ENCODE peak calls at places on chromosomes 13 and 19, in four cellular contexts. K, S, J and R are unnamed samples.

GRCh38 chr19:35334064-35334753 is 5.2 kb downstream of the CD22 start:
- DNase-seq in J (no peak), S (no peak), K (no peak), R (no peak)

GRCh38 chr13:28529836-28530235 is 34.9 kb upstream of the FLT1 start:
- DNase-seq in K (no peak), J (no peak), S (no peak), R (no peak)

GRCh38 chr19:13195678-13196077 is 45.5 kb downstream of the IER2 start:
- DNase-seq in S (no peak), K (peak; percentile 87), J (no peak), R (no peak)

GRCh38 chr19:5193192-5193591 is 147.4 kb downstream of the PTPRS start:
- DNase-seq in K (no peak), J (no peak), S (no peak), R (no peak)

GRCh38 chr19:39112338-39112890 is 13.2 kb upstream of the PAK4 start:
- DNase-seq in S (no peak), K (peak; percentile 69), J (peak; percentile 99), R (no peak)

GRCh38 chr19:40811478-40812341 is 12.7 kb downstream of the EGLN2 start:
- DNase-seq in S (no peak), K (no peak), J (no peak), R (no peak)

GRCh38 chr13:50015263-50015662 is at the start of gene KCNRG:
- DNase-seq in K (no peak), J (no peak), S (peak; percentile 39), R (no peak)

GRCh38 chr13:53189162-53189561 is 160.5 kb downstream of the OLFM4 start:
- DNase-seq in J (no peak), S (no peak), K (no peak), R (no peak)

GRCh38 chr13:30576528-30576927 is 41.2 kb upstream of the USPL1 start:
- DNase-seq in S (peak; percentile 59), J (no peak), K (peak; percentile 19), R (no peak)

GRCh38 chr13:41842029-41842428 is 118.9 kb downstream of the VWA8 start:
- DNase-seq in J (no peak), S (peak; percentile 38), K (no peak), R (no peak)

GRCh38 chr13:68988176-68988575 is 1119.5 kb upstream of the ATXN8OS start:
- DNase-seq in S (no peak), K (no peak), J (no peak), R (no peak)

GRCh38 chr13:75770164-75771145 is 134.3 kb downstream of the LMO7 start:
- DNase-seq in S (peak; percentile 65), K (no peak), J (no peak), R (no peak)

GRCh38 chr13:95206116-95206515 is 95.1 kb downstream of the ABCC4 start:
- DNase-seq in J (no peak), K (no peak), S (no peak), R (no peak)

GRCh38 chr13:99873832-99874430 is 97.6 kb downstream of the ZIC5 start:
- DNase-seq in J (no peak), S (no peak), K (no peak), R (no peak)

GRCh38 chr19:2035590-2035991 is 15.5 kb downstream of the MKNK2 start:
- DNase-seq in J (no peak), K (no peak), S (no peak), R (no peak)

GRCh38 chr13:80339578-80339840 is 1.4 kb downstream of the SPRY2 start:
- DNase-seq in S (no peak), J (no peak), K (no peak), R (no peak)

GRCh38 chr13:44906758-44907157 is 82.5 kb downstream of the NUFIP1 start:
- DNase-seq in J (no peak), K (peak; percentile 63), S (peak; percentile 71), R (peak; percentile 55)

GRCh38 chr19:19113040-19113541 is 25.2 kb downstream of the TMEM161A start:
- DNase-seq in K (no peak), S (peak; percentile 74), J (no peak), R (no peak)

GRCh38 chr19:58563034-58563573 is 4.7 kb upstream of the UBE2M start:
- DNase-seq in J (no peak), S (no peak), K (peak; percentile 59), R (no peak)

DNA sequence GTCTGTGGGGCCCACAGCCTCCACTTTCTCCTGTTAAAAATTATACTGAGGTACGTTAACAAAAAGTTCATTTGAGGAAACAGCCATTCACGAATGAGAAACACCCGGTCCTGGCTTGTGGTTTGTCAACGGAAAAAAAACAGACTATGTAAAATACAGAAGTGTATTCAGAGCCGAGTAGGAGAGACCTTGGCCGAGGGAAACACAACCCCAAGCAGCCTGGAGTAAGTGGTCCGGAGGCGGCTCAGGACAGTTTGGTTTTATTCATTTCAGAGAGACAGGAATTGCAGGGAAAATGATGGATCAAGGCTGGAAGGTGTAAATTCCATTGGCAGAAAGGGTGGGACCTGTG is 714 bp downstream of the ZNF439 start:
- DNase-seq in K (no peak), J (no peak), S (no peak), R (no peak)
- H3K9me3 ChIP-seq in K (no peaks in the 10 kb centered on the region), J (no peaks in the 10 kb centered on the region), S (peaks cover 4% of the 10 kb centered on the region), R (peaks cover 14% of the 10 kb centered on the region)

GRCh38 chr13:113443991-113444390 is 9.3 kb downstream of the ADPRHL1 start:
- DNase-seq in J (no peak), K (no peak), S (no peak), R (no peak)
- H3K27ac ChIP-seq in J (no peak overlapping the region), K (no peak overlapping the region), S (no peak overlapping the region), R (no peak overlapping the region)

DNA sequence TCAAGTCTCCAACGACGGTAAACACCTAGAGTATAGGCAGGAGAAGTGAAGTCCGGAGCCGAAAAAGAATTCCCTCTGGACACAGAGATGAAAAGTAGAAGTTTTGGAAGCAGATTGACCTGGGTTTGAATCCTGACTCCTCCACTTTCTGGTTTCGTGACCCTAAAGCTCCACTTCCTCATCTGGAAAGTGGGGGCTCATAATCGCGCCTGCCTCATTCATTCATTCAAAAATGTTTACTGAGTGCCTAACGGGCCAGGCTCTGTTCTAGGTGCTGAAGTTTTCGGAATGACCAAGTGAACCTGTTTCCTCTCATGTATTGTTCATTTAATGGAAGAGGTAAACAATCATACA is 7.1 kb upstream of the EML2 start:
- DNase-seq in J (no peak), S (no peak), K (no peak), R (no peak)
- H3K4me3 ChIP-seq in J (peak overlapping the region; percentile 48), S (peak overlapping the region; percentile 48), K (no peak overlapping the region), R (no peak overlapping the region)

GRCh38 chr13:22893777-22894176 is 287.0 kb upstream of the SGCG start:
- DNase-seq in S (no peak), J (no peak), K (no peak), R (no peak)

GRCh38 chr13:22893149-22893548 is 287.6 kb upstream of the SGCG start:
- DNase-seq in S (no peak), J (no peak), K (no peak), R (no peak)

DNA sequence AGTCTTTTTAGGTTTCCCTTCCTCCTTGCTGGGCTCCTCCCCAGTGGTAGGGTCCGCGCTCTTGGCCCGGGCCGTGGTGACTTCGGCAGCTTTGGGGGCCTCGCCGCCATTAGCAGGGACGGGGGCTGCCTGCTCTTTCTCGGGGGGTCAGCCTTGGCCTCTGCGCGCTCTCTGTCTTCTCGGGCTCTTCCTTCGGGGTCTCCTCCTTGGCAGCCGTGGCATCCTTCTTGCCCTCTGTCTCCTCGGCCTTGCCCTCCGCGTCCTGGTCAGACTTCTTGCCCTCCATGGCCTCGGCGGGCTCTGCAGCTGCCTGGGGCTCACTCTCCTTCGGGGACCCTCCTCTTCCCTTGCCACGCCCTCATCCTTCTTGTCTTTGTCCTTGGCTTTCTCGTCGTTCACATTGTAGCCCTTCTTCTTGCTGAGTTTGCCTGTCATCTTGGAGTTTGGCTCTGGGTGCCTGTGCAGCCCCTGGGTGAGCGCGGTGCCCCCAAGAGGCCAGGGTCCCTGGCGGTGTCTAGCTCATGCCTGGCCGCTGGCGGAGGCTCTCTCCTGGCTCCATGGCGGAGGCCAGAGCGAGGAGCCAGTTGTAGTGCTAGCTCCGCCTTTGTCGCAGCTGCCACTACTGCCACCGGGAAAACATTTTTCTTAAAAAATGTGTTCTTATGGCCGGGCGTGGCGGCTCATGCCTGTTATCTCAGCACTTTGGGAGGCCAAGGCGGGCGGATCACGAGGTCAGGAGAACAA is 283.0 kb upstream of the SGCG start:
- DNase-seq in K (no peak), J (no peak), S (no peak), R (no peak)
- H3K9me3 ChIP-seq in K (no peaks in the 10 kb centered on the region), J (no peaks in the 10 kb centered on the region), S (no peaks in the 10 kb centered on the region), R (peaks cover 4% of the 10 kb centered on the region)

GRCh38 chr19:6587093-6587820 is 3.7 kb downstream of the CD70 start:
- DNase-seq in S (no peak), K (no peak), J (no peak), R (no peak)
- H3K27ac ChIP-seq in S (no peak overlapping the region), K (no peak overlapping the region), J (peak overlapping the region; percentile 5), R (no peak overlapping the region)

GRCh38 chr13:51341804-51342203 is 2.3 kb downstream of the SERPINE3 start:
- DNase-seq in J (no peak), K (no peak), S (no peak), R (no peak)

GRCh38 chr13:51342706-51343105 is 3.2 kb downstream of the SERPINE3 start:
- DNase-seq in S (peak; percentile 78), K (no peak), J (no peak), R (no peak)

GRCh38 chr13:51341232-51341631 is 1.7 kb downstream of the SERPINE3 start:
- DNase-seq in J (no peak), K (no peak), S (no peak), R (no peak)

GRCh38 chr13:51339354-51339753 is at the start of gene SERPINE3:
- DNase-seq in K (no peak), J (no peak), S (no peak), R (no peak)

GRCh38 chr13:51339952-51340732 is 651 bp downstream of the SERPINE3 start:
- DNase-seq in J (no peak), K (no peak), S (peak; percentile 35), R (no peak)
- H3K4me3 ChIP-seq in J (no peak overlapping the region), K (no peak overlapping the region), S (no peak overlapping the region), R (no peak overlapping the region)

DNA sequence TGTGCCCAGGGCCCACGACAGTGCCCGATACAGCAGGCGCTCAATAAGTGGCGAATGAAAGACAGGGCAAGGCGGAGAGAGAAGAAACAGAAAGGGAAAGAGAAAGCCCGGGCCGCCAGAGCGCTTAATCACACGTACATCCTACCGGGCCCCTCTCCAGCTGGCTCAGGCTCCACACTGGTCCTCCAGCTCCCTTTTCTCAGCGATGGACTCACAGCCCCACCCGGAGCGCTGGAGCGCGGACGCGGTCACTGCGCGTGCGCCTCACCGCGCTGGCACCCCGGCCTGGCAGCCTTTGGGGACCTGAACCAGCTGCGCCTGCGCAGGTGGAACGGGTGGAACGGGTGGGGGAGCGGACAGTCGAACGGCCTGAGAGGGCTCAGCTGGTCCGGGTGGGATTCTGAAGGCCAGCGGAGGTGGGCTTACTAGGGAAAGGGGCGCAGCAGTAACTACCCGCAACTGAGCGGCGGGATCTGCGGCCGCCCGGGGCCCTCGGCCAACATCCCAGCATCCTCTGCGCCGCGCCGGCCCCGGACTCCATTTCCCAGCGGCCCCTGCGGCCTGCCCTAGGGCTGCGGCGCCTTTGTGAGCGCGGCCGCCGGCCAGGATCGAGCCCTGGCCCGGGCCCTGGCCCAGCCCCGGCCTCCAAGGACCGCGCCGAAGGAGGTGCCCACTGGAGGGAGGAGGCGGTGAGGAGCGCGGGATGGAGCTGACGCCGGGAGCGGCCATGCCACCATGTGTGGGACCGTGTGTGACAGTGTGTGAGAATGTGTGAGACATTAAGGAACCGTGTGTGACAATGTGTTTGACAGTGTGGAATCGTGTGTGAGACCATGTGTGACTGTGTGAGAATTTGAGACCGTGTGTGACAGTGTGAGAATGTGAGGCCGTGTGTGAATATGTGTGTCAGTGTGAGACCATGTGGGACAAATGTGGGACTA is at the start of gene ZNF583:
- DNase-seq in K (peak; percentile 96), S (peak; percentile 97), J (peak; percentile 85), R (peak; percentile 96)
- H3K9me3 ChIP-seq in K (no peaks in the 10 kb centered on the region), S (peaks cover 17% of the 10 kb centered on the region), J (peaks cover 90% of the 10 kb centered on the region), R (peaks cover 5% of the 10 kb centered on the region)